ENCODE peak calls at places on chromosomes 4 and X, in four cellular contexts. R is sigmoid colon, D is PC-3, N is OCI-LY7. J is an unnamed sample. For H3K4me1, the result is how much of the 10 kb centered on the place peaks cover.

GRCh38 chrX:57453901-57454300 is 137.9 kb upstream of the ZXDB start:
- DNase-seq in R (no peak), D (peak), N (peak), J (peak)

GRCh38 chrX:118261136-118261535 is 84.8 kb upstream of the WDR44 start:
- DNase-seq in R (no peak), D (no peak), N (no peak), J (no peak)

GRCh38 chrX:70433848-70434351 is 10.7 kb upstream of the DLG3 start:
- DNase-seq in R (peak), D (peak), N (peak), J (peak)

GRCh38 chrX:136336623-136337022 is 35.9 kb downstream of the ADGRG4 start:
- DNase-seq in R (no peak), D (no peak), N (peak), J (no peak)

GRCh38 chrX:96436105-96436504 is 248.5 kb upstream of the DIAPH2 start:
- DNase-seq in R (no peak), D (peak), N (no peak), J (no peak)

GRCh38 chr4:2047781-2048581 is 11.1 kb upstream of the NAT8L start:
- DNase-seq in R (no peak), D (no peak), N (no peak), J (no peak)

GRCh38 chr4:138344851-138345250 is 102.7 kb upstream of the SLC7A11 start:
- DNase-seq in R (no peak), D (no peak), N (no peak), J (no peak)

GRCh38 chr4:151045907-151046306 is 30.8 kb upstream of the LRBA start:
- DNase-seq in R (no peak), D (peak), N (peak), J (no peak)

GRCh38 chr4:3074846-3075651 is 568 bp downstream of the HTT start:
- DNase-seq in R (peak), D (peak), N (peak), J (peak)

GRCh38 chrX:151175283-151176062 is 911 bp upstream of the GPR50 start:
- DNase-seq in R (no peak), D (no peak), N (no peak), J (no peak)

GRCh38 chr4:53748328-53748772 is 157.1 kb upstream of the LNX1 start:
- DNase-seq in R (no peak), D (no peak), N (peak), J (no peak)

GRCh38 chr4:10677796-10678497 is 6.6 kb downstream of the CLNK start:
- DNase-seq in R (no peak), D (no peak), N (no peak), J (no peak)

GRCh38 chrX:101729986-101730385 is 70.3 kb upstream of the ARMCX2 start:
- DNase-seq in R (no peak), D (no peak), N (no peak), J (no peak)

GRCh38 chr4:86967798-86968197 is 33.0 kb downstream of the AFF1 start:
- DNase-seq in R (no peak), D (no peak), N (no peak), J (no peak)

GRCh38 chrX:47143894-47144625 is 442 bp downstream of the NDUFB11 start:
- DNase-seq in R (peak), D (no peak), N (no peak), J (peak)

GRCh38 chrX:41759817-41760216 is 35.8 kb downstream of the GPR82 start:
- DNase-seq in R (no peak), D (peak), N (peak), J (no peak)

GRCh38 chrX:24728530-24728929 is 34.8 kb downstream of the POLA1 start:
- DNase-seq in R (no peak), D (no peak), N (no peak), J (no peak)

GRCh38 chr4:118920247-118920646 is 31.6 kb downstream of the SYNPO2 start:
- DNase-seq in R (peak), D (peak), N (no peak), J (no peak)

GRCh38 chrX:7925867-7926472 is 1.2 kb downstream of the PNPLA4 start:
- DNase-seq in R (peak), D (peak), N (peak), J (peak)

GRCh38 chr4:81737865-81738559 is 266.3 kb upstream of the RASGEF1B start:
- DNase-seq in R (no peak), D (no peak), N (no peak), J (no peak)

GRCh38 chr4:3770323-3771166 is 4.4 kb downstream of the ADRA2C start:
- DNase-seq in R (no peak), D (no peak), N (peak), J (no peak)

GRCh38 chr4:28463184-28463690 is 1602.6 kb downstream of the STIM2 start:
- DNase-seq in R (no peak), D (no peak), N (no peak), J (no peak)

GRCh38 chr4:112145820-112146813 is 863 bp downstream of the FAM241A start:
- DNase-seq in R (peak), D (peak), N (peak), J (peak)

GRCh38 chr4:96642486-96642885 is 802.6 kb downstream of the PDHA2 start:
- DNase-seq in R (no peak), D (no peak), N (no peak), J (no peak)

GRCh38 chrX:118973389-118974087 is 880 bp upstream of the LONRF3 start:
- DNase-seq in R (peak), D (peak), N (no peak), J (peak)

GRCh38 chr4:155543126-155543765 is 123.4 kb upstream of the GUCY1A1 start:
- DNase-seq in R (no peak), D (peak), N (no peak), J (peak)

GRCh38 chr4:173185832-173186545 is 17.4 kb downstream of the GALNT7 start:
- DNase-seq in R (no peak), D (no peak), N (no peak), J (no peak)

GRCh38 chrX:114344756-114345155 is 239.1 kb upstream of the HTR2C start:
- DNase-seq in R (no peak), D (peak), N (peak), J (no peak)

GRCh38 chrX:153582896-153583295 is 16.0 kb downstream of the CCNQ start:
- DNase-seq in R (no peak), D (no peak), N (peak), J (peak)

GRCh38 chr4:40395908-40396806 is 61.0 kb downstream of the CHRNA9 start:
- DNase-seq in R (peak), D (peak), N (no peak), J (peak)

GRCh38 chrX:15918003-15918402 is 63.4 kb upstream of the AP1S2 start:
- DNase-seq in R (no peak), D (no peak), N (no peak), J (no peak)

GRCh38 chr4:40475609-40476008 is 140.5 kb downstream of the CHRNA9 start:
- DNase-seq in R (no peak), D (no peak), N (no peak), J (no peak)

GRCh38 chr4:122356317-122356818 is 22.4 kb upstream of the ADAD1 start:
- DNase-seq in R (no peak), D (peak), N (no peak), J (no peak)

GRCh38 chr4:70632028-70632427 is 3.5 kb downstream of the ENAM start:
- DNase-seq in R (no peak), D (peak), N (no peak), J (no peak)

GRCh38 chr4:2948895-2949781 is 14.1 kb downstream of the NOP14 start:
- DNase-seq in R (peak), D (peak), N (peak), J (peak)

GRCh38 chrX:18899796-18900380 is 84.0 kb downstream of the PHKA2 start:
- DNase-seq in R (no peak), D (no peak), N (no peak), J (peak)

GRCh38 chr4:113979973-113980615 is 647 bp upstream of the ARSJ start:
- DNase-seq in R (no peak), D (peak), N (no peak), J (no peak)

GRCh38 chrX:39896951-39897740 is 200.6 kb downstream of the BCOR start:
- DNase-seq in R (no peak), D (peak), N (no peak), J (no peak)

GRCh38 chr4:150209140-150209829 is 131.0 kb downstream of the DCLK2 start:
- DNase-seq in R (peak), D (peak), N (peak), J (peak)

GRCh38 chr4:1246901-1247810 is 1.8 kb downstream of the CTBP1 start:
- DNase-seq in R (peak), D (no peak), N (peak), J (no peak)

GRCh38 chr4:94833394-94833793 is 75.6 kb downstream of the BMPR1B start:
- DNase-seq in R (no peak), D (no peak), N (no peak), J (no peak)
- H3K4me1 ChIP-seq in R (under half), D (under half), N (under half), J (under half)

GRCh38 chrX:110395877-110396276 is 37.2 kb downstream of the RTL9 start:
- DNase-seq in R (no peak), D (peak), N (no peak), J (no peak)
- H3K4me1 ChIP-seq in R (under half), D (under half), N (under half), J (under half)

DNA sequence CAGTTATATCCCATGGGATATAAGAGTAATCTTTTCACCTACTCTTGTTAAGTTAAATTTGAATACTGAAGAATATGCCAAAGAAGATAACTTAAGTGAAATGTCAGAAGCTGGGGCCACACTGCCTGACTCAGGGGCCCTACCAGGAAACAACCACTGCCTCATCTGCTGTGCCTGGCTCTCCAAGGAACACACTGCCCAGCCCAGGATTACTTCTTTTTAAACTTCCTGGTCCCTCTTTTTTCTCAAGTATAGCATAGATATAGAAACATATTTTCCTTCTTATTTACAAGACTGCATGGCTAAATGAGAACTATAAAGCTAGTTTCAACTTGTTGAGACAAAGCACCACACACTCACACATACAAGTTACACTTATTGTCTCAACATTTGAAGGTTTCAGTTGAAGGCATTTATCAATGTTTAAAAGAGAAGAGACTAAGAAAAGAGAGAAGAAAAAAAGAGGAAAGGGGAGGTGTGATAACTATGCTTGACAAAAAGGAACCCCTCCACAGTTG is 45.2 kb downstream of the MAML3 start:
- DNase-seq in R (no peak), D (no peak), N (no peak), J (no peak)
- H3K4me1 ChIP-seq in R (under half), D (under half), N (under half), J (under half)

GRCh38 chr4:186712690-186713089 is 11.0 kb downstream of the FAT1 start:
- DNase-seq in R (no peak), D (no peak), N (no peak), J (no peak)
- H3K4me1 ChIP-seq in R (under half), D (under half), N (under half), J (under half)

DNA sequence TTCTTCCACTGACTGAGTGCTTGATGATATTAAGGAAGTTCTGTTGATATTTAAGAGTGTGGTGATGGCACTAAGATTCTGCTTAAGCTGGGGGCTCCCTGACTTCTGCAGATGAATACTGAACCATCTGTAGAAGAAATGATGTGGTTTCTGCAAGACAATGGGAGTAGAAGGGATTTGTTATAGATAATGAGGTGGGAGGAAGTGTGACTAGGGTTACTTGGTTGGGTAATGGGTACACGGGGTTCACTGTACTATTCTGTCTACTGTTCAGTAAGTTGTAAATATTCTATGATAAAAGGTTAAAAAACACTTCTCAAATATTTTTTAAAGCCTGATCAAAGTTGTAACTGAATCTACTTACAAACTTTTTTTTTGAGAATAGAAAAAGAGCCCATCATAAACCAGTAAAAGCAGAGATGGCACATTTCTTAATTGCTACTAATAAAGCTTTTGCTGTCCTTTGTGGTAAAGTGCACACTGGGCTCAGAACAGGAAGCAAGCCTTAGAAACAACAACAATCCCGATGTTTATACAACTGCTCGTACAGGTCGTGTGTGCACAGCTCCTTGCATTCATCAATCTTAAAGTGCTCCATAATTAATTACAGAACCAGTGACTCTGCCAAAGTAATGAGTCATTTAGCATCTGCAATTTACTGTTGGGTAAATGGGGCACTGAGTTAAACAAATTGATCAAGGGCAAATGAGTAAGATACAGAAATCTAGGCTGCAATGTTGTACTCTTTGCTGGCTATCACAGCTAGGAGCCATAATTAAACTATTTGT is 61.1 kb upstream of the TXK start:
- DNase-seq in R (no peak), D (no peak), N (no peak), J (no peak)
- H3K4me1 ChIP-seq in R (under half), D (under half), N (half or more), J (under half)

GRCh38 chr4:38003628-38004027 is 43.4 kb downstream of the PTTG2 start:
- DNase-seq in R (no peak), D (no peak), N (no peak), J (no peak)

GRCh38 chr4:38003102-38003501 is 42.9 kb downstream of the PTTG2 start:
- DNase-seq in R (no peak), D (no peak), N (no peak), J (no peak)

GRCh38 chr4:38002451-38003071 is 42.4 kb downstream of the PTTG2 start:
- DNase-seq in R (no peak), D (peak), N (no peak), J (no peak)

GRCh38 chr4:38004887-38005286 is 44.7 kb downstream of the PTTG2 start:
- DNase-seq in R (no peak), D (no peak), N (no peak), J (no peak)

GRCh38 chr4:38004062-38004461 is 43.9 kb downstream of the PTTG2 start:
- DNase-seq in R (no peak), D (no peak), N (no peak), J (no peak)
- H3K4me1 ChIP-seq in R (half or more), D (under half), N (half or more), J (under half)

J was measured in adrenal gland.